ENCODE peak calls at places on chromosomes 12 and 14, in eight cellular contexts. B is activated naive CD4-positive, alpha-beta T cell; L is ELR; P is lower lobe of right lung; R is T-helper 2 cell; H is T-helper 9 cell; T is Caco-2; Q is RKO. N is an unnamed sample.

GRCh38 chr12:87320724-87321123 is 708.5 kb downstream of the C12orf50 start:
- DNase-seq in L (no peak), Q (no peak), R (no peak), P (no peak), B (no peak), T (no peak), H (no peak), N (no peak)

GRCh38 chr14:70009961-70010360 is 130.7 kb downstream of the SMOC1 start:
- DNase-seq in Q (no peak), R (no peak), T (no peak), P (no peak), L (no peak), H (no peak), B (no peak), N (no peak)

GRCh38 chr12:69916541-69917270 is 91.7 kb downstream of the MYRFL start:
- DNase-seq in R (no peak), H (no peak), Q (no peak), T (no peak), L (no peak), B (no peak), P (no peak), N (no peak)

GRCh38 chr14:60233251-60233650 is 15.8 kb upstream of the PPM1A start:
- DNase-seq in B (no peak), Q (no peak), L (peak; percentile 13), P (no peak), T (peak; percentile 12), R (no peak), H (no peak), N (no peak)

GRCh38 chr14:40616579-40616978 is 990.1 kb upstream of the LRFN5 start:
- DNase-seq in H (no peak), T (no peak), L (no peak), R (no peak), P (no peak), Q (no peak), B (no peak), N (no peak)

GRCh38 chr12:67414011-67414715 is 145.0 kb downstream of the CAND1 start:
- DNase-seq in R (no peak), H (no peak), L (no peak), Q (no peak), B (no peak), T (no peak), P (no peak), N (peak; percentile 3)

GRCh38 chr14:24132061-24132685 is 1.7 kb downstream of the FITM1 start:
- DNase-seq in R (no peak), L (no peak), T (no peak), H (no peak), Q (no peak), B (no peak), P (no peak), N (no peak)

GRCh38 chr12:124745891-124746570 is 117.6 kb downstream of the SCARB1 start:
- DNase-seq in B (no peak), Q (peak; percentile 75), H (no peak), R (no peak), L (peak; percentile 90), P (peak; percentile 91), T (peak; percentile 73), N (peak; percentile 80)

GRCh38 chr14:72830356-72830755 is 63.5 kb downstream of the DPF3 start:
- DNase-seq in H (no peak), P (no peak), R (no peak), L (no peak), B (no peak), Q (no peak), T (no peak), N (no peak)

GRCh38 chr14:36976571-36977023 is 195.8 kb downstream of the SLC25A21 start:
- DNase-seq in B (no peak), L (no peak), H (no peak), Q (no peak), R (no peak), T (peak; percentile 27), P (no peak), N (no peak)

GRCh38 chr14:101561145-101561896 is at the start of gene DIO3:
- DNase-seq in B (no peak), L (no peak), P (peak; percentile 37), Q (no peak), R (no peak), H (no peak), T (peak; percentile 64), N (no peak)

GRCh38 chr12:120534203-120534702 is at the start of gene RNF10:
- DNase-seq in L (peak; percentile 91), Q (peak; percentile 90), R (peak; percentile 92), T (peak; percentile 86), P (peak; percentile 77), B (peak; percentile 32), H (peak; percentile 63), N (peak; percentile 31)

GRCh38 chr12:103799504-103800251 is 41.4 kb downstream of the NT5DC3 start:
- DNase-seq in T (no peak), L (peak; percentile 39), H (no peak), Q (no peak), P (no peak), R (no peak), B (no peak), N (no peak)

GRCh38 chr12:45615268-45615667 is 114.2 kb upstream of the ARID2 start:
- DNase-seq in Q (no peak), H (no peak), L (peak; percentile 86), P (no peak), T (no peak), B (no peak), R (no peak), N (no peak)

GRCh38 chr14:69318901-69319475 is 59.0 kb downstream of the GALNT16 start:
- DNase-seq in T (no peak), P (no peak), L (no peak), H (no peak), B (no peak), R (no peak), Q (no peak), N (no peak)

GRCh38 chr14:103501921-103502669 is 20.5 kb downstream of the CKB start:
- DNase-seq in Q (no peak), H (no peak), R (no peak), P (no peak), L (no peak), T (no peak), B (no peak), N (no peak)

GRCh38 chr14:50631408-50631821 is 36.7 kb downstream of the SAV1 start:
- DNase-seq in R (no peak), H (no peak), P (no peak), T (no peak), L (no peak), Q (no peak), B (no peak), N (no peak)